ENCODE peak calls at places on chromosomes 6 and 20, in five cellular contexts. One of them, this sample, is unnamed.

GRCh38 chr6:84141506-84141905 is 85.9 kb downstream of the CEP162 start:
- ATAC-seq in heart left ventricle: no peak
- ATAC-seq in GM12878: no peak
- ATAC-seq in K562: no peak
- ATAC-seq in HepG2: peak
- ATAC-seq in this sample: no peak

GRCh38 chr20:611047-611842 is 1.1 kb upstream of the TCF15 start:
- ATAC-seq in GM12878: no peak
- ATAC-seq in heart left ventricle: no peak
- ATAC-seq in HepG2: peak
- ATAC-seq in K562: no peak
- ATAC-seq in this sample: no peak

GRCh38 chr6:109186012-109186411 is 90.7 kb downstream of the CEP57L1 start:
- ATAC-seq in GM12878: no peak
- ATAC-seq in HepG2: no peak
- ATAC-seq in heart left ventricle: no peak
- ATAC-seq in K562: no peak
- ATAC-seq in this sample: no peak

GRCh38 chr20:39795401-39796272 is 833.5 kb downstream of the DHX35 start:
- ATAC-seq in heart left ventricle: no peak
- ATAC-seq in GM12878: no peak
- ATAC-seq in HepG2: no peak
- ATAC-seq in K562: no peak
- ATAC-seq in this sample: peak

GRCh38 chr6:161917645-161918044 is 643.8 kb upstream of the AGPAT4 start:
- ATAC-seq in HepG2: no peak
- ATAC-seq in K562: no peak
- ATAC-seq in GM12878: no peak
- ATAC-seq in heart left ventricle: no peak
- ATAC-seq in this sample: no peak

GRCh38 chr6:90217621-90218496 is 78.8 kb downstream of the BACH2 start:
- ATAC-seq in heart left ventricle: peak
- ATAC-seq in HepG2: peak
- ATAC-seq in K562: peak
- ATAC-seq in GM12878: no peak
- ATAC-seq in this sample: peak

GRCh38 chr6:134517145-134517658 is 199.3 kb upstream of the SGK1 start:
- ATAC-seq in HepG2: peak
- ATAC-seq in K562: peak
- ATAC-seq in heart left ventricle: peak
- ATAC-seq in GM12878: no peak
- ATAC-seq in this sample: peak

GRCh38 chr20:50133474-50134217 is 19.9 kb downstream of the PEDS1 start:
- ATAC-seq in GM12878: peak
- ATAC-seq in heart left ventricle: peak
- ATAC-seq in K562: no peak
- ATAC-seq in HepG2: peak
- ATAC-seq in this sample: peak

GRCh38 chr6:29995346-29995777 is 53.0 kb downstream of the HLA-A start:
- ATAC-seq in heart left ventricle: peak
- ATAC-seq in HepG2: no peak
- ATAC-seq in K562: no peak
- ATAC-seq in GM12878: no peak
- ATAC-seq in this sample: no peak

GRCh38 chr6:130585587-130585986 is 219.8 kb downstream of the TMEM200A start:
- ATAC-seq in K562: no peak
- ATAC-seq in heart left ventricle: no peak
- ATAC-seq in HepG2: no peak
- ATAC-seq in GM12878: no peak
- ATAC-seq in this sample: no peak

GRCh38 chr6:110859335-110859792 is 15.2 kb upstream of the AMD1 start:
- ATAC-seq in GM12878: peak
- ATAC-seq in K562: peak
- ATAC-seq in heart left ventricle: peak
- ATAC-seq in HepG2: no peak
- ATAC-seq in this sample: no peak

GRCh38 chr6:39228992-39229767 is at the start of gene KCNK5:
- ATAC-seq in heart left ventricle: peak
- ATAC-seq in GM12878: peak
- ATAC-seq in K562: peak
- ATAC-seq in HepG2: peak
- ATAC-seq in this sample: peak

GRCh38 chr20:56949318-56949717 is 317.1 kb downstream of the BMP7 start:
- ATAC-seq in GM12878: no peak
- ATAC-seq in HepG2: peak
- ATAC-seq in K562: peak
- ATAC-seq in heart left ventricle: no peak
- ATAC-seq in this sample: no peak

GRCh38 chr6:75296811-75297779 is 12.5 kb upstream of the TMEM30A start:
- ATAC-seq in K562: peak
- ATAC-seq in heart left ventricle: peak
- ATAC-seq in HepG2: peak
- ATAC-seq in GM12878: peak
- ATAC-seq in this sample: no peak

GRCh38 chr6:22145823-22146379 is 150.9 kb downstream of the PRL start:
- ATAC-seq in GM12878: no peak
- ATAC-seq in heart left ventricle: peak
- ATAC-seq in HepG2: no peak
- ATAC-seq in K562: peak
- ATAC-seq in this sample: no peak

GRCh38 chr6:106677282-106677681 is 47.9 kb downstream of the QRSL1 start:
- ATAC-seq in heart left ventricle: no peak
- ATAC-seq in HepG2: no peak
- ATAC-seq in GM12878: no peak
- ATAC-seq in K562: no peak
- ATAC-seq in this sample: no peak

GRCh38 chr6:82084324-82084920 is 163.1 kb downstream of the IBTK start:
- ATAC-seq in K562: no peak
- ATAC-seq in heart left ventricle: no peak
- ATAC-seq in HepG2: peak
- ATAC-seq in GM12878: no peak
- ATAC-seq in this sample: no peak

GRCh38 chr20:41719151-41719550 is 101.0 kb upstream of the CHD6 start:
- ATAC-seq in GM12878: no peak
- ATAC-seq in heart left ventricle: no peak
- ATAC-seq in HepG2: no peak
- ATAC-seq in K562: no peak
- ATAC-seq in this sample: no peak

GRCh38 chr6:149864578-149865535 is 698 bp upstream of the LRP11 start:
- ATAC-seq in heart left ventricle: peak
- ATAC-seq in GM12878: peak
- ATAC-seq in HepG2: peak
- ATAC-seq in K562: peak
- ATAC-seq in this sample: peak

GRCh38 chr20:40223818-40224217 is 465.2 kb downstream of the MAFB start:
- ATAC-seq in GM12878: no peak
- ATAC-seq in HepG2: no peak
- ATAC-seq in heart left ventricle: peak
- ATAC-seq in K562: no peak
- ATAC-seq in this sample: no peak

GRCh38 chr6:148405893-148406292 is 63.3 kb downstream of the SASH1 start:
- ATAC-seq in GM12878: no peak
- ATAC-seq in heart left ventricle: no peak
- ATAC-seq in K562: no peak
- ATAC-seq in HepG2: no peak
- ATAC-seq in this sample: no peak

GRCh38 chr6:31139599-31139998 is 733 bp upstream of the PSORS1C2 start:
- ATAC-seq in GM12878: no peak
- ATAC-seq in K562: no peak
- ATAC-seq in heart left ventricle: no peak
- ATAC-seq in HepG2: no peak
- ATAC-seq in this sample: no peak

GRCh38 chr6:125220712-125221111 is 67.1 kb downstream of the TPD52L1 start:
- ATAC-seq in heart left ventricle: peak
- ATAC-seq in HepG2: peak
- ATAC-seq in K562: peak
- ATAC-seq in GM12878: no peak
- ATAC-seq in this sample: peak

GRCh38 chr20:31842471-31843157 is 2.8 kb downstream of the FOXS1 start:
- ATAC-seq in heart left ventricle: peak
- ATAC-seq in K562: no peak
- ATAC-seq in HepG2: peak
- ATAC-seq in GM12878: peak
- ATAC-seq in this sample: no peak
- TF ChIP-seq POLR2A in heart left ventricle: no peak
- TF ChIP-seq POLR2A in K562: no peak
- TF ChIP-seq POLR2A in HepG2: no peak
- TF ChIP-seq POLR2A in GM12878: no peak
- TF ChIP-seq POLR2A in this sample: no peak

GRCh38 chr6:104771258-104771832 is 88.4 kb downstream of the HACE1 start:
- ATAC-seq in HepG2: peak
- ATAC-seq in GM12878: peak
- ATAC-seq in K562: peak
- ATAC-seq in heart left ventricle: no peak
- ATAC-seq in this sample: no peak
- TF ChIP-seq CTCF in HepG2: peak
- TF ChIP-seq CTCF in GM12878: peak
- TF ChIP-seq CTCF in K562: peak
- TF ChIP-seq CTCF in heart left ventricle: peak
- TF ChIP-seq CTCF in this sample: peak

DNA sequence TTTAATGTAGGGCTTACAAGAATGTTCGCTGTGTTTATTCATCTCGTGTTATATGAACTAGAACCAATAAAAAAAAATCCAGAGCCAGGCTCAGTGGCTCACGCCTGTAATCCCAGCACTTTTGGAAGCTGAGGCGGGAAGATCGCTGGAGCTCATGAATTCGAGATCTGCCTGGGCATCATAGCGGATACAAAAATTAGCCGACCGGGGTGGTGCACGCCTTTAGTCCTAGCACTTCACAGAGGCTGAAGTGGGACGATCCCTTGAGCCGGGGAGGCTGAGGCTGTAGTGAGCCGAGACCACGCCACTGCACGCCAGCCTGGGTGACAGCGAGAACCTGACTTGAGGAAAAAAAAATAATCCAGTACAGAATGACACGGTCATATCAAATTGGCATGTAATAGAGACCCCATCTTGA is 46.2 kb downstream of the OR2B2 start:
- ATAC-seq in HepG2: peak
- ATAC-seq in GM12878: peak
- ATAC-seq in K562: peak
- ATAC-seq in heart left ventricle: no peak
- ATAC-seq in this sample: no peak
- TF ChIP-seq POLR2A in HepG2: no peak
- TF ChIP-seq POLR2A in GM12878: no peak
- TF ChIP-seq POLR2A in K562: peak
- TF ChIP-seq POLR2A in heart left ventricle: no peak
- TF ChIP-seq POLR2A in this sample: no peak

GRCh38 chr6:48977573-48977972 is 485.5 kb downstream of the MMUT start:
- ATAC-seq in K562: no peak
- ATAC-seq in GM12878: no peak
- ATAC-seq in HepG2: no peak
- ATAC-seq in heart left ventricle: no peak
- ATAC-seq in this sample: no peak

GRCh38 chr6:48979806-48980205 is 483.2 kb downstream of the MMUT start:
- ATAC-seq in HepG2: no peak
- ATAC-seq in K562: no peak
- ATAC-seq in GM12878: no peak
- ATAC-seq in heart left ventricle: no peak
- ATAC-seq in this sample: peak

GRCh38 chr6:48978016-48978415 is 485.0 kb downstream of the MMUT start:
- ATAC-seq in heart left ventricle: no peak
- ATAC-seq in GM12878: no peak
- ATAC-seq in K562: no peak
- ATAC-seq in HepG2: no peak
- ATAC-seq in this sample: no peak

GRCh38 chr6:48983377-48983776 is 479.7 kb downstream of the MMUT start:
- ATAC-seq in GM12878: no peak
- ATAC-seq in K562: no peak
- ATAC-seq in heart left ventricle: no peak
- ATAC-seq in HepG2: no peak
- ATAC-seq in this sample: no peak

GRCh38 chr6:48979085-48979484 is 484.0 kb downstream of the MMUT start:
- ATAC-seq in GM12878: no peak
- ATAC-seq in K562: no peak
- ATAC-seq in heart left ventricle: no peak
- ATAC-seq in HepG2: no peak
- ATAC-seq in this sample: no peak
- TF ChIP-seq CTCF in GM12878: no peak
- TF ChIP-seq CTCF in K562: no peak
- TF ChIP-seq CTCF in heart left ventricle: no peak
- TF ChIP-seq CTCF in HepG2: no peak
- TF ChIP-seq CTCF in this sample: no peak

This sample was measured in gastroesophageal sphincter.